ENCODE peak calls at places on chromosomes 11 and 22, in five cellular contexts. M is breast epithelium, I is HCT116, Y is suprapubic skin, Q is GM23338. T is an unnamed sample.
A peak's percentile ranks its signal among the peaks of the same experiment; 100 is the strongest.

GRCh38 chr22:42868751-42869251 is 11.7 kb upstream of the ARFGAP3 start:
- DNase-seq in M (peak; percentile 78), I (no peak), Y (no peak), Q (no peak), T (peak; percentile 90)

GRCh38 chr11:7251836-7252682 is at the start of gene SYT9:
- DNase-seq in M (no peak), I (no peak), Y (peak; percentile 61), Q (peak; percentile 89), T (peak; percentile 62)

GRCh38 chr11:90243534-90243933 is 20.7 kb upstream of the CHORDC1 start:
- DNase-seq in M (no peak), I (no peak), Y (no peak), Q (peak; percentile 37), T (no peak)

GRCh38 chr22:45268958-45269844 is 15.5 kb upstream of the UPK3A start:
- DNase-seq in M (peak; percentile 71), I (no peak), Y (peak; percentile 90), Q (peak; percentile 88), T (peak; percentile 92)

GRCh38 chr11:133134561-133135173 is 397.6 kb downstream of the OPCML start:
- DNase-seq in M (peak; percentile 32), I (no peak), Y (no peak), Q (peak; percentile 90), T (peak; percentile 64)

GRCh38 chr22:19117111-19117512 is 5.1 kb downstream of the DGCR2 start:
- DNase-seq in M (no peak), I (no peak), Y (no peak), Q (no peak), T (no peak)

GRCh38 chr22:31400023-31400397 is 606 bp downstream of the DRG1 start:
- DNase-seq in M (no peak), I (no peak), Y (no peak), Q (peak; percentile 7), T (no peak)

GRCh38 chr11:82889133-82890001 is 10.9 kb downstream of the PRCP start:
- DNase-seq in M (no peak), I (no peak), Y (no peak), Q (no peak), T (no peak)

GRCh38 chr22:43044402-43044801 is 29.5 kb upstream of the PACSIN2 start:
- DNase-seq in M (no peak), I (no peak), Y (no peak), Q (no peak), T (no peak)

GRCh38 chr11:109426442-109426841 is 4.5 kb downstream of the C11orf87 start:
- DNase-seq in M (no peak), I (no peak), Y (no peak), Q (peak; percentile 28), T (no peak)

DNA sequence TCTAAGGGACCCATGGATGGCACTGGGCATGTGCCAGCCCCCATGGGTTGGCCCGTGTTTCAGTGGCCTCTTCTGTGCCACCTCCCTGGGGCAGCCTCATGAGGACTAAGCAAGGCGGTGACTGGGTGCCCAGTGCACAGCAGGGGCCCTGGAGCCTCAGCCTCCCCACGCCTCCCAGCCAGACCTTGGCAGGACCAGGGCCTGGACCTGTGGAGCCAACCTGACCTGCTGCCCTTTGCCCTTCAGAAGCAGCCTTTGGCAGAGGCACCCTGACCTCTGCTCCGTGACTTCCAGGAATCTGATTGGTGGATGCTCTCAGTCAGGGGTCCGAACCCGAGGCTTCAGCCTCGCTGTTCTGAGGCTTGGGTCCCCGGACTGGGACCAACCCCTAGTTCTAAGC is 24.8 kb upstream of the TAB1 start:
- DNase-seq in M (no peak), I (no peak), Y (no peak), Q (no peak), T (no peak)
- TF ChIP-seq POLR2AphosphoS5 in M (no peak), I (no peak), Y (no peak), Q (no peak), T (no peak)

DNA sequence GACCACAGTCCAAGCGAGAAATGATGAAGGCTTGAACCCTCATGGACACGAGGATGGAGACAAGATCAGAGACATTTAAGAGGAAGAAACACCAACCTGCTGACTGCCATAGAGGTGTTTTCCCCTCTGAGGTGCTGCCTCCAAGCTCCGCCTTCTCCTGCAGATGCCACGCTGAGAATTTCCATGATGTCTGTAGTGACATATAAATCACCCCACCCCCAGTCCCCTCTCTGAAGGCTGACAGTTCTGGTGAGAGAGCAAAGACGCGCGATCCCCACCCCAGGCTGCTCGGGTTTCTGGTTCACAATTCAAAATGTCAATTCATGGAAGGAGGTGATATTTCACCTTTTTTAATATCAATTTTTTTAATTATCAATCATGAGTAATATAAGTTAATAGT is 28.2 kb downstream of the LRRC32 start:
- DNase-seq in M (no peak), I (no peak), Y (no peak), Q (no peak), T (peak; percentile 43)
- H3K27ac ChIP-seq in M (no peak overlapping the region), I (no peak overlapping the region), Y (no peak overlapping the region), Q (no peak overlapping the region), T (no peak overlapping the region)

GRCh38 chr11:45853616-45854219 is 6.4 kb downstream of the CRY2 start:
- DNase-seq in M (no peak), I (no peak), Y (no peak), Q (no peak), T (no peak)

GRCh38 chr11:45850446-45850845 is 3.2 kb downstream of the CRY2 start:
- DNase-seq in M (no peak), I (no peak), Y (no peak), Q (no peak), T (no peak)

GRCh38 chr11:45855308-45855707 is 8.0 kb downstream of the CRY2 start:
- DNase-seq in M (no peak), I (no peak), Y (no peak), Q (no peak), T (no peak)

GRCh38 chr11:45852018-45852711 is 4.9 kb downstream of the CRY2 start:
- DNase-seq in M (no peak), I (no peak), Y (no peak), Q (peak; percentile 66), T (no peak)

DNA sequence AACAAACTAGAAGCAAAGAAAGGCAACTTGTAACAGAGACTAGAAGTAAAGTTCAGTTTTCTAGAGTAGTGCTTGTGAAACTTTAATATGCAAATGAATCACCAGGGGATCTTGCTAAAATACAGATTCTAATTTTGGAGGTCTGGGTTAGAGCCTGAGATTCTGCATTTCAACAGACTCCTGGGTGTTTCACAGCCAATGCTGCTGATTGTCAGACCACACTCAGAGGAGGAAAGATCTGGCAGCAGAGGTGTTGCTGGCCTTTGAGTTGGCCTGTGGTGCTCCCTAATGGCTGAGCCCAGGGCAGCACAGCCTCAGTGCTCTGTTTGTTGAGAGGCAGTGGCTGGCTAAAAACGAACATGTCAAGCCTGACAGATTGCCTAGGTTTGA is 5.4 kb downstream of the CRY2 start:
- DNase-seq in M (no peak), I (no peak), Y (no peak), Q (peak; percentile 51), T (no peak)
- TF ChIP-seq CTCF in M (no peak), I (no peak), Y (no peak), Q (peak; percentile 35), T (no peak)

GRCh38 chr11:59560290-59560701 is 49.0 kb downstream of the OR4D9 start:
- DNase-seq in M (peak; percentile 49), I (peak; percentile 85), Y (peak; percentile 74), Q (peak; percentile 91), T (peak; percentile 80)
- TF ChIP-seq POLR2AphosphoS5 in M (no peak), I (peak; percentile 45), Y (no peak), Q (no peak), T (no peak)

DNA sequence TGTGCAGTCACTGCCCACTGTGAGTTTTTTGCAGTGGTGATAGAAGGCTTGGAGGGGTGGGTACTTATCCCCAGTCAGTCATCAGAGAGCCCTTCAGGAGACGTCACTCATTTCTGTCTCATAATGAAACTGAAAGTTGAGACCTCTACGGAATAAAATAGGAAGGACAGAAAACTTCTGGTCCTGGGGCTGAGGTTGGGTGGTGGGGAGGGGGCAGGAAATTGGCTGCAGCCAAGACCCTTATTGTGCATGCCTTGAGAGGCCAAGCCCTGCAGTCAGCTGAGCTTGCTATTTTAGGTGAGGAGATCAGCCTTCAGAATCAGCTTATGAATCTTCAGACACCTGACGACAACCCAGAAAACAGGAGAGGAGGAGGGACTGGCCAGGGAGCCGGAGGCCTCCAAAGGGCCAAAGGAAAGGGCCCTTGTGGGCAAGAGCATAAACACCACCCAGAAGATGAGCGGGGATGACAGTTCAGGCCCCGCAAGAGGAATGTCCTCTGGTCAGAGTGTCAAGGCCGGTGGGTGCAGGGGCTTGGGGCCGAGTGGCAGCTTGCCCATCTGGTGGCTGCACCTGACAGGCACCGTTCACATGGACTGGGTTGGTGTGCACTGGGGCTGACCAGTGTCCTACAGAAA is 17.9 kb upstream of the ADA2 start:
- DNase-seq in M (no peak), I (no peak), Y (no peak), Q (no peak), T (no peak)
- H3K27ac ChIP-seq in M (no peak overlapping the region), I (no peak overlapping the region), Y (no peak overlapping the region), Q (no peak overlapping the region), T (peak overlapping the region; percentile 36)

GRCh38 chr22:37608477-37609239 is at the start of gene GGA1:
- DNase-seq in M (peak; percentile 95), I (peak; percentile 96), Y (peak; percentile 97), Q (peak; percentile 95), T (peak; percentile 98)
- TF ChIP-seq CTCF in M (peak; percentile 21), I (no peak), Y (no peak), Q (no peak), T (no peak)

GRCh38 chr11:128501576-128502549 is 85.5 kb downstream of the ETS1 start:
- DNase-seq in M (no peak), I (no peak), Y (no peak), Q (no peak), T (no peak)

GRCh38 chr11:128505449-128506058 is 81.8 kb downstream of the ETS1 start:
- DNase-seq in M (no peak), I (no peak), Y (no peak), Q (no peak), T (no peak)

GRCh38 chr11:128504489-128504888 is 82.9 kb downstream of the ETS1 start:
- DNase-seq in M (no peak), I (no peak), Y (no peak), Q (no peak), T (no peak)

GRCh38 chr11:128502736-128503135 is 84.6 kb downstream of the ETS1 start:
- DNase-seq in M (no peak), I (no peak), Y (no peak), Q (no peak), T (no peak)

GRCh38 chr11:128503231-128503991 is 83.9 kb downstream of the ETS1 start:
- DNase-seq in M (no peak), I (no peak), Y (no peak), Q (no peak), T (no peak)
- TF ChIP-seq POLR2AphosphoS5 in M (no peak), I (no peak), Y (no peak), Q (no peak), T (no peak)